ENCODE peak calls at places on chromosomes 11 and 22, in seven cellular contexts. J, W, B, F, O, G and D are unnamed samples.

GRCh38 chr11:19077965-19078364 is 17.4 kb upstream of the MRGPRX2 start:
- DNase-seq in J (no peak), W (no peak), B (no peak), F (no peak), O (no peak), G (no peak), D (no peak)

GRCh38 chr22:46619830-46620501 is at the start of gene GRAMD4:
- DNase-seq in J (peak), W (peak), B (no peak), F (no peak), O (no peak), G (peak), D (no peak)

GRCh38 chr22:24134090-24134846 is 47.0 kb upstream of the SUSD2 start:
- DNase-seq in J (peak), W (no peak), B (no peak), F (peak), O (no peak), G (no peak), D (peak)

GRCh38 chr11:110301577-110301976 is 5.2 kb upstream of the RDX start:
- DNase-seq in J (no peak), W (no peak), B (no peak), F (no peak), O (no peak), G (no peak), D (no peak)

GRCh38 chr11:119441898-119442243 is 18.9 kb upstream of the THY1 start:
- DNase-seq in J (no peak), W (peak), B (no peak), F (no peak), O (no peak), G (no peak), D (no peak)

GRCh38 chr11:34823197-34823596 is 93.0 kb downstream of the APIP start:
- DNase-seq in J (no peak), W (no peak), B (no peak), F (no peak), O (no peak), G (no peak), D (no peak)

GRCh38 chr11:18987454-18988231 is 48.4 kb upstream of the MRGPRX1 start:
- DNase-seq in J (no peak), W (no peak), B (no peak), F (no peak), O (no peak), G (no peak), D (no peak)

GRCh38 chr11:125289419-125290088 is 125.0 kb downstream of the PKNOX2 start:
- DNase-seq in J (no peak), W (no peak), B (no peak), F (no peak), O (no peak), G (no peak), D (no peak)

GRCh38 chr22:21568207-21569075 is 927 bp downstream of the UBE2L3 start:
- DNase-seq in J (no peak), W (peak), B (no peak), F (peak), O (no peak), G (no peak), D (no peak)

GRCh38 chr11:114846040-114846791 is 167.9 kb downstream of the NXPE2 start:
- DNase-seq in J (no peak), W (peak), B (no peak), F (no peak), O (no peak), G (no peak), D (no peak)

DNA sequence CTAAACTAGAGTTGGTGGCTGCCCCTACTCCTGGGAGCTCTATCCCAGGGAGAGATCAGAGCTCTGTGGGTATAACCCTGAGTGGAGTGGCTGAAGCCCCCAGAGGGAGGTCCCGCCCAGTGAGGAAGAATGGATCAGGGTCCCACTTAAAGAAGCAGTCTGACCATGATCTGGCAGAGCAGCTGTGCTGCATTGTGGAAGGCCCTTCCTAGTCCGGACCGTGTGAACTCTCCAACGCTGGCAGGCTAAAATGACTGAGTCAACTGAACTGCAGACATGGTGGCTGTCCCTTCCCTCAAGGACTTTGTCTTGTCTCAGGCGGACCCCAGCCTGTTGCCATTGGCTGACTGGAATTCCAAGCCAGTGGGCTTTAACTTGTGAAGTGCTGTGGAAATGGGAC is 494.2 kb downstream of the FAM181B start:
- DNase-seq in J (no peak), W (no peak), B (no peak), F (no peak), O (no peak), G (no peak), D (no peak)
- TF ChIP-seq POLR2A in J (no peak), W (no peak), B (no peak), F (no peak), O (no peak), G (no peak), D (no peak)

GRCh38 chr11:75762885-75763284 is 5.7 kb upstream of the DGAT2 start:
- DNase-seq in J (no peak), W (no peak), B (no peak), F (no peak), O (no peak), G (no peak), D (no peak)
- TF ChIP-seq EP300 in J (no peak), W (no peak), B (no peak), F (no peak), O (no peak), G (no peak), D (no peak)

GRCh38 chr11:75474878-75475766 is 42.1 kb upstream of the KLHL35 start:
- DNase-seq in J (no peak), W (peak), B (no peak), F (peak), O (no peak), G (no peak), D (peak)
- TF ChIP-seq POLR2A in J (no peak), W (peak), B (no peak), F (no peak), O (no peak), G (no peak), D (no peak)

DNA sequence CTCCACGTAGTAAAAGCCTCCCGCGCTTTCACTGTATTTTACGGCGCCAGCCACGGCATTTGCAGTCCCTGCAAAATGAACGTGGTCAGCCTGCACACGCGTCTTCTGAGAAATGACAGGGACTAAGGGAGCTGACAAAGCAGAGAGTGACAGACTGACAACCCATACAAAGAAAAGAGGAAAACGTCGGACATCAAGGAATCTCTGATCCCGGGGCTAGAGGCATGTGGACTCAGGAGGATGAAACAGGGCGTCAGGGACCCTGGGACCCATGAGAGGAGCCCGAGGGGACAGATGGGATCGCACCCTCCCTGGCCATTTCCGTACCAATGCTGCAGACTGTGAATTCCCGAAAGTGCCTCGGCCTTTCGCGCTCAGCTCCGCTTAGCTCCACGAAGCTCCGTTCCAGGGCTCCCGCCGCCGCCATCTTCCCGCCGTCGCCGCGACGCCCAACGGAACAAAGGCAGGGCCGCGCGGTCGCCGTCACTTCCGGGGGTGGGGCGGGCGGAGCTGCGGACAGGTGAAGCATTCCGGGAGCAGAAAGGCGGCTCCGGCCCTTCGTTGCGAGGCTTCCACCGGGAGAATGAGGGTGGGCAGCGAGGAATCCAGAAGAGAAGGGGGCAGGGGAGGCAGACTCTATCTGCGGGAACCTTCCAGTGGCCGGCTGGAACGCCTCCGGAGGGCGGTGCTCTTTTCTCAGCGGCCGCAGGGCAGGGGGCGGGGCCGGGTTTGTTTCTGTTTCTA is at the start of gene NUP160:
- DNase-seq in J (peak), W (peak), B (peak), F (peak), O (peak), G (peak), D (peak)
- TF ChIP-seq EP300 in J (no peak), W (no peak), B (no peak), F (no peak), O (no peak), G (no peak), D (no peak)

GRCh38 chr11:61295596-61295926 is 445 bp upstream of the VWCE start:
- DNase-seq in J (no peak), W (no peak), B (no peak), F (peak), O (no peak), G (no peak), D (peak)

GRCh38 chr11:61294717-61295595 is at the start of gene VWCE:
- DNase-seq in J (peak), W (no peak), B (peak), F (peak), O (peak), G (peak), D (peak)

GRCh38 chr11:61297341-61297740 is 2.2 kb upstream of the VWCE start:
- DNase-seq in J (no peak), W (no peak), B (no peak), F (no peak), O (no peak), G (no peak), D (no peak)

GRCh38 chr11:61290905-61291690 is 4.0 kb downstream of the VWCE start:
- DNase-seq in J (peak), W (no peak), B (no peak), F (no peak), O (no peak), G (no peak), D (no peak)

GRCh38 chr11:61293869-61294716 is 1.0 kb downstream of the VWCE start:
- DNase-seq in J (peak), W (no peak), B (peak), F (peak), O (peak), G (peak), D (peak)
- TF ChIP-seq POLR2A in J (no peak), W (no peak), B (no peak), F (no peak), O (no peak), G (no peak), D (no peak)

DNA sequence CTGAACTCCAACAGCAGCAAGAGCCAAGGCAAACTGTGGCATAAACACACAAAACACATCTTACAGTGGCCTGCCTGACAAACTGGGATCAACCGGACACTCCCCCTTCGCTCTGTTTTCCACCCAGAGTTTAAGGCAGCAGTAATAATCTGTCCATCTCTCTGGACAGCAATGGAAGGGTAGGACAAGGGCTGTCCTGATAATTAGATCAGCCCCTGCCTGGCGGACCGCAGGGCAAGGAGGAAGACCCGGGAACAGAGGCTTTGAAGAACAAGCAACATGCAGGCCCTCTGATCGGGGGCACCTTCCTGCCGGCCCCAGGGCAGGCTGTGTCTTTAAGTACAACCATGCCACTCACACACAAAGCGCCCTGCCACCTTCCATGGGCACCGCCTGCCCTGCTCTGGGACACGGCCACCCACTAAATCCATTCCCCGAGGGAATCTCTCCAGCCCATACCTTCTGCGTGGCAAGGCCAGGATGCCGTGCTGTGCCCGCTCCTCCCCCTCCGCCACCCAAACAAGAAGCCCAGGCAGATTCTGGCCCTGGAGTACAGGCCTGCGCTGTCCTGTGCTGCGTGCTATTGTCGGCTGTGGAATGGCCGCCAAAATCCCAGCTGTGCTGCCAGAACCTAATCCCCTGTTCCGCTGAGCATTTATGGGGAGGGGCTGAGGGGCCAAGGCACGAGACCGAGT is 38.8 kb downstream of the NUMA1 start:
- DNase-seq in J (peak), W (peak), B (peak), F (peak), O (peak), G (peak), D (peak)
- TF ChIP-seq EP300 in J (no peak), W (no peak), B (no peak), F (no peak), O (no peak), G (peak), D (no peak)